ENCODE peak calls at places on chromosomes 16 and 17, in seven cellular contexts. X is SJSA1, Q is gastrocnemius medialis, A is lower lobe of right lung, O is GM04504, E is Panc1, J is NCI-H1436 treated with DMSO at 0.1 percent for 48 hours. C is an unnamed sample.

GRCh38 chr17:81132197-81132540 is 33.1 kb upstream of the PVALEF start:
- DNase-seq in X (no peak), Q (no peak), E (no peak), J (no peak), A (no peak), O (no peak), C (no peak)

GRCh38 chr16:3841729-3842508 is 38.6 kb downstream of the CREBBP start:
- DNase-seq in X (no peak), A (no peak), E (no peak), Q (no peak), J (no peak), O (no peak), C (no peak)

GRCh38 chr17:3256575-3256974 is 41.6 kb downstream of the OR3A1 start:
- DNase-seq in X (no peak), J (no peak), E (no peak), Q (no peak), O (no peak), A (no peak), C (no peak)

GRCh38 chr17:57772774-57773173 is 27.7 kb upstream of the CCDC182 start:
- DNase-seq in Q (no peak), E (no peak), A (no peak), J (no peak), X (no peak), O (no peak), C (no peak)

GRCh38 chr17:27623578-27623977 is 7.4 kb upstream of the LGALS9 start:
- DNase-seq in J (no peak), X (no peak), E (no peak), Q (no peak), O (no peak), A (no peak), C (peak; percentile 48)

GRCh38 chr17:47862621-47863440 is 11.9 kb upstream of the SP6 start:
- DNase-seq in J (no peak), X (peak; percentile 76), O (peak; percentile 47), Q (no peak), A (no peak), E (peak; percentile 41), C (no peak)

GRCh38 chr17:10463402-10463801 is 6.0 kb downstream of the MYH4 start:
- DNase-seq in J (no peak), O (no peak), E (no peak), X (no peak), A (no peak), Q (no peak), C (no peak)

GRCh38 chr16:72108353-72109102 is 14.9 kb downstream of the DHX38 start:
- DNase-seq in E (no peak), Q (no peak), A (no peak), O (no peak), X (peak; percentile 38), J (no peak), C (no peak)

GRCh38 chr17:28937044-28937729 is 14.1 kb downstream of the PHF12 start:
- DNase-seq in A (no peak), E (no peak), Q (no peak), J (no peak), O (no peak), X (no peak), C (no peak)

C was measured in mucosa of descending colon.